ENCODE peak calls at places on chromosomes 2 and 18, in five cellular contexts. I, Z, L, H and D are unnamed samples.

GRCh38 chr2:137168564-137168963 is 403.2 kb downstream of the THSD7B start:
- DNase-seq in Z (no peak), H (no peak), L (peak; percentile 57), I (no peak), D (no peak)

GRCh38 chr2:69770193-69770702 is 28.3 kb downstream of the ANXA4 start:
- DNase-seq in Z (no peak), H (no peak), I (peak; percentile 71), L (peak; percentile 85), D (peak; percentile 86)

GRCh38 chr2:194327196-194327888 is 1329.7 kb upstream of the SLC39A10 start:
- DNase-seq in Z (no peak), H (no peak), L (no peak), I (no peak), D (no peak)

GRCh38 chr2:84768840-84769239 is 112.0 kb downstream of the TRABD2A start:
- DNase-seq in L (no peak), I (no peak), Z (no peak), H (no peak), D (no peak)

GRCh38 chr18:57854726-57855125 is 51.6 kb upstream of the ATP8B1 start:
- DNase-seq in Z (no peak), L (no peak), I (no peak), H (no peak), D (no peak)

GRCh38 chr2:166372046-166372445 is 3.7 kb downstream of the SCN9A start:
- DNase-seq in H (no peak), Z (no peak), I (no peak), L (peak; percentile 89), D (no peak)

GRCh38 chr18:677951-678363 is 20.5 kb downstream of the TYMS start:
- DNase-seq in I (no peak), L (no peak), Z (no peak), H (no peak), D (no peak)

GRCh38 chr2:120398051-120398960 is 52.4 kb downstream of the INHBB start:
- DNase-seq in L (peak; percentile 82), H (no peak), Z (no peak), I (no peak), D (peak; percentile 53)

GRCh38 chr2:120964819-120965218 is 229.2 kb downstream of the GLI2 start:
- DNase-seq in L (peak; percentile 49), I (no peak), H (no peak), Z (no peak), D (peak; percentile 35)

GRCh38 chr2:236745420-236746210 is 176.0 kb downstream of the ACKR3 start:
- DNase-seq in H (no peak), I (no peak), Z (no peak), L (peak; percentile 85), D (peak; percentile 72)

GRCh38 chr2:237786936-237787335 is 11.6 kb upstream of the RBM44 start:
- DNase-seq in L (no peak), Z (no peak), I (no peak), H (no peak), D (no peak)

GRCh38 chr2:64699712-64700111 is 46.0 kb upstream of the SERTAD2 start:
- DNase-seq in H (no peak), Z (no peak), I (peak; percentile 62), L (no peak), D (no peak)

GRCh38 chr2:128692895-128693519 is 374.3 kb upstream of the HS6ST1 start:
- DNase-seq in I (no peak), Z (no peak), H (no peak), L (no peak), D (no peak)

GRCh38 chr2:96844405-96844808 is 586 bp upstream of the ANKRD23 start:
- DNase-seq in I (no peak), L (no peak), Z (no peak), H (no peak), D (no peak)

GRCh38 chr2:226796840-226797288 is 2.8 kb downstream of the IRS1 start:
- DNase-seq in L (peak; percentile 66), H (no peak), I (no peak), Z (no peak), D (peak; percentile 63)

GRCh38 chr18:37305084-37305483 is 260.5 kb downstream of the CELF4 start:
- DNase-seq in I (no peak), Z (no peak), L (no peak), H (no peak), D (no peak)

GRCh38 chr18:46536215-46536874 is 120.7 kb downstream of the LOXHD1 start:
- DNase-seq in H (no peak), Z (no peak), L (peak; percentile 35), I (no peak), D (no peak)

GRCh38 chr2:203605302-203605701 is 70.2 kb upstream of the RAPH1 start:
- DNase-seq in Z (no peak), I (no peak), H (no peak), L (no peak), D (no peak)

GRCh38 chr18:71221405-71221804 is 932.6 kb downstream of the SOCS6 start:
- DNase-seq in Z (no peak), I (no peak), L (no peak), H (no peak), D (no peak)

GRCh38 chr2:221911890-221912289 is 339.8 kb upstream of the EPHA4 start:
- DNase-seq in I (no peak), H (no peak), Z (no peak), L (no peak), D (no peak)

GRCh38 chr2:55159037-55159651 is 72.9 kb downstream of the CLHC1 start:
- DNase-seq in I (no peak), H (no peak), Z (no peak), L (no peak), D (no peak)

GRCh38 chr2:64952896-64953482 is 36.2 kb upstream of the SLC1A4 start:
- DNase-seq in H (no peak), I (no peak), L (peak; percentile 76), Z (no peak), D (no peak)

GRCh38 chr2:127891806-127892205 is 6.0 kb upstream of the AMMECR1L start:
- DNase-seq in L (no peak), H (no peak), I (no peak), Z (no peak), D (no peak)

GRCh38 chr2:25341031-25341727 is 546 bp downstream of the DNMT3A start:
- DNase-seq in Z (peak; percentile 44), L (no peak), H (no peak), I (no peak), D (no peak)

GRCh38 chr2:119475225-119475856 is 43.7 kb downstream of the TMEM37 start:
- DNase-seq in H (no peak), L (no peak), Z (no peak), I (no peak), D (no peak)

GRCh38 chr18:4107049-4107459 is 348.1 kb downstream of the DLGAP1 start:
- DNase-seq in H (no peak), L (no peak), I (no peak), Z (no peak), D (no peak)

GRCh38 chr2:186503827-186504606 is 18.0 kb downstream of the ZC3H15 start:
- DNase-seq in Z (no peak), H (no peak), L (peak; percentile 36), I (no peak), D (peak; percentile 28)